ENCODE peak calls at places on chromosomes 4 and X, in six cellular contexts. A is HCT116, H is GM12878, N is K562, Z is SK-N-SH, X is HepG2. B is an unnamed sample.

GRCh38 chrX:22629105-22629725 is 356.5 kb downstream of the CBLL2 start:
- DNase-seq in H (no peak), X (no peak), N (no peak), Z (no peak), A (no peak), B (no peak)

GRCh38 chrX:48897621-48898306 is at the start of the genes PQBP1 and TIMM17B:
- DNase-seq in A (peak; percentile 93), N (peak; percentile 81), H (peak; percentile 92), Z (peak; percentile 82), X (peak; percentile 93), B (peak; percentile 82)

GRCh38 chrX:41335590-41336331 is 1.8 kb downstream of the DDX3X start:
- DNase-seq in X (no peak), Z (no peak), N (no peak), H (no peak), A (no peak), B (no peak)

GRCh38 chr4:184688447-184688846 is 38.9 kb downstream of the PRIMPOL start:
- DNase-seq in X (no peak), N (no peak), H (no peak), A (peak; percentile 54), Z (no peak), B (no peak)

GRCh38 chr4:173152104-173152503 is 16.5 kb upstream of the GALNT7 start:
- DNase-seq in Z (no peak), N (no peak), X (no peak), A (no peak), H (no peak), B (no peak)

GRCh38 chrX:103704863-103705262 is 5.8 kb upstream of the TMEM31 start:
- DNase-seq in H (no peak), Z (no peak), N (no peak), X (no peak), A (no peak), B (no peak)

GRCh38 chr4:180665994-180666818 is 1577.0 kb upstream of the TENM3 start:
- DNase-seq in A (peak; percentile 76), N (peak; percentile 28), H (no peak), Z (peak; percentile 42), X (peak; percentile 47), B (peak; percentile 67)

GRCh38 chrX:23936198-23936597 is 28.4 kb downstream of the CXorf58 start:
- DNase-seq in A (no peak), N (no peak), Z (no peak), X (no peak), H (no peak), B (no peak)

DNA sequence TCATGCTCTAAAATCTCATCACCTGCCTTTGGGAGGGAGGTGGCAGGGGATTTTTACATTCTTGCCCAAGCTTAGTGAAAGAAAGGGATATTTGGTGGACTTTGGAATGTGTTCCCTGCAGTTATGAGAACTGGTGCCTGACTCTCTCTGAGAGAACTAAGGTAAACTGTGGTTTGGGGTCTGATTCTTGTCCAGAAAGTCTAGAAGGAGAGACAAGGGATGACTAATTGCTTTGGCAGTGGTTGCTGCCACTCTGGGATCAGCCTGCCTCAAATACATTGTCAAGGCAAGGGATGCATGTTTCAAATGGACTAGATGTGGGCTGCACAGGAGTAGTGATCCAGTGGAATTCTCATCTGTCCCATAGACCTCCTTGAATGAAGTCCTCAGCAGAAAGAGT is 115.2 kb downstream of the DDIT4L start:
- DNase-seq in A (no peak), X (no peak), N (no peak), H (no peak), Z (no peak), B (no peak)
- TF ChIP-seq JUND in A (no peak), X (no peak), N (no peak), H (no peak), Z (no peak), B (no peak)

GRCh38 chrX:12249997-12250396 is 111.7 kb downstream of the FRMPD4 start:
- DNase-seq in A (no peak), N (no peak), X (no peak), H (no peak), Z (no peak), B (no peak)
- TF ChIP-seq JUND in A (no peak), N (no peak), X (no peak), H (no peak), Z (no peak), B (no peak)

GRCh38 chrX:125198546-125198945 is 121.1 kb upstream of the TEX13C start:
- DNase-seq in A (no peak), Z (peak; percentile 4), H (no peak), N (no peak), X (no peak), B (no peak)
- TF ChIP-seq JUND in A (no peak), Z (no peak), H (no peak), N (no peak), X (no peak), B (no peak)

DNA sequence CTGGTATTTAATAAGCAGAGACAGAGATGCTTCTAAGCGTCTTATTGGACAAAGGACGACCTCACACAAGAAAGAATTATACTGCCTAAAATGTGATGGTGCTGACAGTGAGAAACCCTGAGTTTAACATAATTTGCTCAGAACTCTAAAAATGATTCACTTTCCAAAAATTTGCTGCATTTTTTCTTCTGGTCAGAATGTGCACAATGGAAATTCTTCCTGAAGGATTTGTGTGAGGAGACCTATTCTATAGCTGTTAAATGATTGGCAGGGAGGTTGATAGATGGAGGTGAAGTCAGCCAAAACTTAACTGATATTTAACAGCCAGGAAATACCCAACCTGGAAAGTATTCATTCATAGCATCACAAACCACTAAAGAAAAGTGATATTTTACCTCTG is 1.7 kb downstream of the MAGEC3 start:
- DNase-seq in H (no peak), A (no peak), N (no peak), Z (no peak), X (no peak), B (no peak)
- TF ChIP-seq JUND in H (no peak), A (no peak), N (no peak), Z (no peak), X (no peak), B (no peak)

DNA sequence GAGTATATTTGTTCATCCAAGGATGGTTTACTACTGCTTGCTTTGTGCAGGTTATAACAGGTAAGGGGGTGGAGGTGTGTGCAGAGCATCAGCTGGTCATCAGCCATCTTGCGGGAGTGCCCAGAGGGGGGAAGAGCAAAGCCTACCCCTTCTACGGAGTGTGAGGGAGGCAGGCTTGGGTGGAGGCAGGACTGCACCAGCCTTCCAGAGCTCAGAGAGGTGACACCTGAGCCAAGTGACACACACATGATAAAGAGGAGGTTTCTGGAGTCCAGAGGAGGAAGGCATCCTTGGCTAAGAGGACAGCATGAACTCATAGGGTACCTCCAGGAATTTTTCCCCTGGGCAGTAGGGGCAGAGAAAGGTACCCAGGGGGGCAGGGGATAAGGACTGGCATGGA is 126.6 kb downstream of the TBL1X start:
- DNase-seq in N (no peak), H (no peak), X (no peak), A (no peak), Z (no peak), B (no peak)
- TF ChIP-seq JUND in N (no peak), H (no peak), X (no peak), A (no peak), Z (no peak), B (no peak)

DNA sequence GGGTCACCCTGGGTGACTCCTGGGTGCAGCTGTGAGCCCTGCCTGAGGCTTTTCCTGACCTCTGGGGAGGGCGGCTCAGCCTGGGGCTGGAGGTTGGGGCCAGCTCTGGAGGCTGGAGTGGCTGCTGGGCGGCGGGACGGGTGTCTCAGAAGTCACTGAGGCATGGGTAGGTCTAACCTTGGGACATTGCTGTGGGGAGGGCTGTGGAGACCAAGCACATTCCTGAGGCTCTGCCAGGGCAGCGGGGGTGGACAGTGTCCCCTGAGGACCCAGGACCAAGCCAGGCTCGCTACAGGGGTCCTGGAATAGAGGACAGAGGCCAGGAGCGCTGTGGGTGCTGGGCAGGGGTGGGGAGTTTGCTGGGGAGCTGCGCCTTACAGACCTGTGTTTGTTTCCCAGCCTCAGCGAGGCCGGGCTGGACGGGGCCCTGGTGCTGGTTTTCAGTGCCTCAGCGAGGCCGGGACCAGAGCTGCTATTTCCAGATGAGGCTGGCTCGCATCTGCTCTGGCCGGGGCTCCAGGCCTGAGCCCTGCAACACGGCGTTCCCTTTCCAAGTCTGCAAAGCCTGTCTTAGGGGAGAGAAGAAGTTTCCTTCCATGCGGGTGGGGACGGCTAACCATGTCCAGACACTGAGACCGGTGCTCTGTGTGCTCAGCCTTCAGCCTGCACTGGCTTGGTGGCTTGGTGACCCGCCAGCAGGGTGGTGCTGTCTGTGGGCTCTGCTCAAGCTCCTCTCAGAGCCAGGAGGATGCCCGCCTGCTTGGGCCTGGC is 3.0 kb upstream of the SLC25A6 start:
- DNase-seq in Z (no peak), H (no peak), X (no peak), N (no peak), A (no peak), B (no peak)
- TF ChIP-seq JUND in Z (no peak), H (no peak), X (no peak), N (no peak), A (no peak), B (no peak)

GRCh38 chrX:17563515-17563914 is 173.8 kb upstream of the SCML1 start:
- DNase-seq in X (no peak), N (no peak), Z (no peak), A (no peak), H (no peak), B (no peak)

GRCh38 chrX:17563076-17563475 is 174.2 kb upstream of the SCML1 start:
- DNase-seq in N (no peak), A (no peak), Z (no peak), X (no peak), H (no peak), B (no peak)

GRCh38 chrX:17567173-17567572 is 170.1 kb upstream of the SCML1 start:
- DNase-seq in X (no peak), H (no peak), A (no peak), N (no peak), Z (no peak), B (no peak)

GRCh38 chrX:17567821-17568220 is 169.5 kb upstream of the SCML1 start:
- DNase-seq in A (no peak), H (no peak), Z (no peak), N (no peak), X (no peak), B (no peak)

GRCh38 chrX:17564689-17565409 is 172.4 kb upstream of the SCML1 start:
- DNase-seq in N (no peak), X (no peak), Z (no peak), A (no peak), H (no peak), B (no peak)
- TF ChIP-seq JUND in N (no peak), X (no peak), Z (no peak), A (no peak), H (no peak), B (no peak)

GRCh38 chrX:129636175-129636681 is 18.5 kb downstream of the APLN start:
- DNase-seq in Z (no peak), N (peak; percentile 24), A (no peak), X (peak; percentile 16), H (no peak), B (no peak)

GRCh38 chrX:129629837-129630236 is 24.9 kb downstream of the APLN start:
- DNase-seq in H (no peak), N (no peak), A (no peak), Z (no peak), X (no peak), B (no peak)

GRCh38 chrX:129634541-129634940 is 20.2 kb downstream of the APLN start:
- DNase-seq in H (no peak), X (no peak), A (no peak), Z (peak; percentile 55), N (no peak), B (no peak)

GRCh38 chrX:129631850-129632249 is 22.9 kb downstream of the APLN start:
- DNase-seq in N (no peak), H (no peak), X (no peak), Z (no peak), A (no peak), B (no peak)

GRCh38 chrX:129632443-129632842 is 22.3 kb downstream of the APLN start:
- DNase-seq in H (no peak), Z (no peak), A (no peak), N (peak; percentile 23), X (no peak), B (no peak)
- TF ChIP-seq JUND in H (no peak), Z (no peak), A (no peak), N (no peak), X (no peak), B (no peak)

B was measured in T47D.